ENCODE peak calls at places on chromosome 12, in ten cellular contexts. Y, O, Z, V, H, Q, M, I, C and K are unnamed samples.

GRCh38 chr12:48053883-48054282 is 49.6 kb upstream of the COL2A1 start:
- DNase-seq in Y (no peak), O (no peak), Z (no peak), V (no peak), H (no peak), Q (no peak), M (no peak), I (no peak), C (no peak), K (no peak)

GRCh38 chr12:103279444-103279843 is 216.3 kb downstream of the C12orf42 start:
- DNase-seq in Y (no peak), O (no peak), Z (no peak), V (no peak), H (no peak), Q (no peak), M (no peak), I (no peak), C (peak), K (no peak)

GRCh38 chr12:50246873-50247612 is 36.3 kb downstream of the LIMA1 start:
- DNase-seq in Y (no peak), O (peak), Z (peak), V (no peak), H (peak), Q (peak), M (no peak), I (no peak), C (peak), K (no peak)

GRCh38 chr12:11631288-11631687 is 18.2 kb upstream of the ETV6 start:
- DNase-seq in Y (no peak), O (no peak), Z (no peak), V (no peak), H (no peak), Q (no peak), M (no peak), I (no peak), C (no peak), K (no peak)

GRCh38 chr12:88763536-88764100 is 183.3 kb upstream of the KITLG start:
- DNase-seq in Y (no peak), O (no peak), Z (no peak), V (no peak), H (no peak), Q (no peak), M (no peak), I (no peak), C (no peak), K (no peak)

GRCh38 chr12:96698521-96698920 is 208.5 kb upstream of the NEDD1 start:
- DNase-seq in Y (no peak), O (no peak), Z (no peak), V (no peak), H (no peak), Q (no peak), M (no peak), I (no peak), C (peak), K (no peak)

GRCh38 chr12:23954332-23954731 is 4.9 kb upstream of the SOX5 start:
- DNase-seq in Y (no peak), O (no peak), Z (no peak), V (no peak), H (peak), Q (no peak), M (no peak), I (no peak), C (no peak), K (no peak)

GRCh38 chr12:47591387-47591786 is 114.4 kb downstream of the RPAP3 start:
- DNase-seq in Y (no peak), O (no peak), Z (no peak), V (no peak), H (peak), Q (peak), M (no peak), I (no peak), C (no peak), K (no peak)

GRCh38 chr12:31368666-31369361 is 42.9 kb upstream of the SINHCAF start:
- DNase-seq in Y (no peak), O (no peak), Z (no peak), V (no peak), H (no peak), Q (no peak), M (no peak), I (no peak), C (no peak), K (no peak)

GRCh38 chr12:2248087-2248900 is 195.5 kb downstream of the CACNA1C start:
- DNase-seq in Y (no peak), O (peak), Z (no peak), V (no peak), H (no peak), Q (no peak), M (no peak), I (no peak), C (peak), K (no peak)

GRCh38 chr12:11901687-11902524 is 168.8 kb upstream of the BCL2L14 start:
- DNase-seq in Y (no peak), O (no peak), Z (peak), V (no peak), H (no peak), Q (no peak), M (no peak), I (no peak), C (peak), K (no peak)

GRCh38 chr12:82635263-82635662 is 51.4 kb upstream of the TMTC2 start:
- DNase-seq in Y (no peak), O (no peak), Z (no peak), V (no peak), H (no peak), Q (no peak), M (no peak), I (no peak), C (no peak), K (no peak)

GRCh38 chr12:75162845-75163244 is 46.8 kb downstream of the KCNC2 start:
- DNase-seq in Y (no peak), O (no peak), Z (no peak), V (no peak), H (no peak), Q (no peak), M (no peak), I (no peak), C (no peak), K (no peak)

GRCh38 chr12:2944401-2945047 is 14.7 kb upstream of the TEAD4 start:
- DNase-seq in Y (peak), O (no peak), Z (peak), V (no peak), H (peak), Q (no peak), M (peak), I (peak), C (peak), K (peak)

GRCh38 chr12:22275847-22276246 is 58.7 kb downstream of the ST8SIA1 start:
- DNase-seq in Y (no peak), O (peak), Z (no peak), V (peak), H (peak), Q (peak), M (no peak), I (no peak), C (no peak), K (no peak)

GRCh38 chr12:53424626-53425514 is 1.2 kb downstream of the AMHR2 start:
- DNase-seq in Y (no peak), O (no peak), Z (no peak), V (no peak), H (peak), Q (no peak), M (no peak), I (no peak), C (no peak), K (no peak)

GRCh38 chr12:26373606-26374495 is 178.5 kb downstream of the SSPN start:
- DNase-seq in Y (no peak), O (no peak), Z (no peak), V (no peak), H (no peak), Q (peak), M (no peak), I (no peak), C (no peak), K (no peak)

GRCh38 chr12:81450920-81451739 is 308.0 kb downstream of the PPFIA2 start:
- DNase-seq in Y (peak), O (peak), Z (no peak), V (no peak), H (peak), Q (peak), M (peak), I (no peak), C (peak), K (no peak)

GRCh38 chr12:57621497-57622292 is 10.5 kb downstream of the ARHGEF25 start:
- DNase-seq in Y (peak), O (no peak), Z (peak), V (no peak), H (no peak), Q (no peak), M (peak), I (peak), C (peak), K (no peak)

GRCh38 chr12:111185889-111186227 is 183.0 kb downstream of the PHETA1 start:
- DNase-seq in Y (no peak), O (no peak), Z (no peak), V (no peak), H (no peak), Q (no peak), M (no peak), I (no peak), C (no peak), K (no peak)

GRCh38 chr12:55637467-55637866 is 775 bp downstream of the OR10P1 start:
- DNase-seq in Y (no peak), O (no peak), Z (peak), V (no peak), H (no peak), Q (no peak), M (no peak), I (no peak), C (no peak), K (no peak)

GRCh38 chr12:98151105-98151504 is 364.3 kb upstream of the TMPO start:
- DNase-seq in Y (no peak), O (no peak), Z (no peak), V (no peak), H (no peak), Q (no peak), M (no peak), I (no peak), C (no peak), K (no peak)

GRCh38 chr12:100248886-100249285 is 18.0 kb downstream of the DEPDC4 start:
- DNase-seq in Y (no peak), O (no peak), Z (no peak), V (no peak), H (no peak), Q (no peak), M (no peak), I (no peak), C (no peak), K (no peak)

GRCh38 chr12:110203546-110203945 is 77.5 kb upstream of the ATP2A2 start:
- DNase-seq in Y (no peak), O (no peak), Z (no peak), V (no peak), H (peak), Q (no peak), M (no peak), I (no peak), C (no peak), K (no peak)

GRCh38 chr12:8590842-8591545 is 21.7 kb downstream of the AICDA start:
- DNase-seq in Y (no peak), O (no peak), Z (peak), V (no peak), H (peak), Q (no peak), M (no peak), I (no peak), C (peak), K (no peak)